ENCODE peak calls at places on chromosome 13, in seven cellular contexts. Q is HL-60, W is stomach, E is sigmoid colon, G is GM12891, N is GM12892, C is transverse colon. L is an unnamed sample.

GRCh38 chr13:48631441-48631840 is 22.3 kb upstream of the CYSLTR2 start:
- DNase-seq in W (no peak), N (no peak), Q (no peak), G (no peak), E (no peak), C (no peak), L (no peak)

GRCh38 chr13:85806553-85807175 is 7.4 kb upstream of the SLITRK6 start:
- DNase-seq in Q (peak; percentile 12), N (no peak), E (no peak), W (no peak), G (no peak), C (no peak), L (no peak)

GRCh38 chr13:42173789-42174343 is 98.1 kb upstream of the AKAP11 start:
- DNase-seq in E (no peak), G (no peak), Q (no peak), W (no peak), C (no peak), N (no peak), L (no peak)

GRCh38 chr13:77751513-77752456 is 54.3 kb downstream of the SLAIN1 start:
- DNase-seq in Q (peak; percentile 20), G (no peak), C (no peak), N (no peak), W (no peak), E (no peak), L (no peak)

GRCh38 chr13:51804295-51805172 is 571 bp upstream of the DHRS12 start:
- DNase-seq in G (no peak), N (no peak), W (peak; percentile 42), E (peak; percentile 75), Q (no peak), C (peak; percentile 53), L (peak; percentile 83)

GRCh38 chr13:49754146-49754545 is 38.3 kb downstream of the KPNA3 start:
- DNase-seq in G (no peak), C (no peak), Q (no peak), N (no peak), E (no peak), W (no peak), L (no peak)

GRCh38 chr13:43325636-43326035 is 302.2 kb downstream of the DNAJC15 start:
- DNase-seq in C (no peak), W (no peak), Q (no peak), G (no peak), N (no peak), E (no peak), L (no peak)

GRCh38 chr13:99900960-99901359 is 70.6 kb downstream of the ZIC5 start:
- DNase-seq in E (no peak), G (no peak), N (no peak), C (no peak), Q (no peak), W (no peak), L (no peak)

GRCh38 chr13:97911311-97912138 is 42.0 kb upstream of the IPO5 start:
- DNase-seq in E (no peak), Q (no peak), G (no peak), C (no peak), W (no peak), N (no peak), L (no peak)

DNA sequence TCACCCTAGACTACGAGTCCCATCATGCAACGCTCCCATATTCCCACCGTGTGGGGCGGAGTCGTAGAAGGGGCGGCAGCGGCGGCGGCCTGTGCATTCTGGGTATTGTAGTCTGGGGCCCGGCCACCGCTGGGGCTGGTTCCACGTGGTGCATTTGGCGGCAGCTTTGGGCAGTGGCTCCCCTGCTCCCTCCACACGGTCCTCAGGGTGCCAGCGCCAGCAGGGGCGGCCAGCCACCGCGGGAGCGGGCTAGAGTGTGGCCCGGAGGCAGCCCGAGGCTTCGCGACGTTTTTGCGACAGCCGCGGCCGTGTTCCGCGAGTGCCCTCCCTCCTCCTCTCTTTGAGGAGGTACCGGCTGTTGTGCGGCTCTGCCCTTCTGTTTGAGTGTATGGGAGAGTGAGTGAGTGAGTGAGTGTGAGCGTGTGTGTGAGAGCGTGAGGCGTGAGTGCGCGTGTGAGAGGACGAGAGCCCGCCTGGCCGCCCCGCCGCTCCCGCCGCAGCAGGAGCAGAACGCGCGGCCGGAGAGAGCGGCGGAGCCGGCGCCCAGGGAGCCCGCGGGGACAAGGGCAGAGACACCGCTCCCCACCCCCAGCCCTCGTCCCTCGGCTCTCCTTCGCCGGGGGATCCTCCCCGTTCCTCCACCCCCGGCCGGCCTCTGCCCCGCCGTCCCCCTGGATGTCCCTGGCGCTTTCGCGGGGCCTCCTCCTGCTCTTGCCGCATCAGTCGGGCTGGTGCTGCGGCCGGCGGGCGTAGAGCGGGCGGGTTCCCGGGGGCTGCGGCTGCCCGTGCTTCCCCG is at the start of gene CDK8:
- DNase-seq in N (peak; percentile 60), C (peak; percentile 92), Q (peak; percentile 73), E (peak; percentile 93), G (peak; percentile 68), W (peak; percentile 88), L (peak; percentile 97)
- TF ChIP-seq POLR2AphosphoS5 in N (peak; percentile 67), C (peak; percentile 94), Q (peak; percentile 69), E (peak; percentile 94), G (peak; percentile 69), W (peak; percentile 63), L (peak; percentile 89)

DNA sequence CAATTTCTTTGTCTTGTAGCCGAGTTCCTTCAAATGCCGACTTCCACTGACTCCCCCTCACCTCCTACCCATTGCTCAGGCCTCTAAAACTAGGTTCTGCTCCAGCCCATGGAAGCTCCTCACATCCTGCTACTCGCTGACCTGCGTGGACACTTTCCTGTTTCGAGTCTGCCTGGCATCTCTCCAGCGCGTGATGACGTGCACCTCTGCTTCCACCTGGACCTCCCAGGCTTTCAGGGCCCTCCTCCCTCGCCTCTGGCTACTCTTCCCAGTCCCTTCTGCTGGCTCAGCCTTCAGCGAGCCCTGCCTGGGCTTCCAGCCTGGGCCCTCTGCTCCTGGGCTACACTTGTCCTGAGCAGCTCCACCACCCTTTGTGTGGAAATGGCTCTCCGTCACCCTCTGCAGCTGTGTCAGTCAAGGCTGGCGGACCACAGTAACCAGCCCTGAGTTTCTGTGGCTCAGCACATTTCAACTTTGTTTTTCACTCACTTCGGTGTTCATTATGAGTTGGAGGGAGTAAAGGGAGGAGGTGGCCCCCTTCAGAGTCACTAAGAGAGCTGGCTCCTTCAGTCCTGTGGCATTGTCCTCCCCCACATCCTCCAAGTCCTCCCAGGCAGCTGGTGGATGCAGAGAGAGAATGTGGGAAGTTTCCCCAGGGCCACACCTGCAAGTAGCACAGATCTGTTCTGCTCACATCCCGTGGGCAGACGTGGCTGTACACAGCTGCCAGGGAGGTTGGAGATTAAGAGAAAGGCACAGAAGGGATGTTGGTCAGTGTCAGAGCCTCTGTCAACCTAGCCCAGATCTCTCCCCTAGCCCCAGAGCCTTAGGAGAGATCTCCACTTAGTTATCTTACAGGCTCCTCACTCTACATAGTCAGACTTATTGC is 49.4 kb downstream of the SERP2 start:
- DNase-seq in W (no peak), E (no peak), C (no peak), Q (no peak), N (no peak), G (no peak), L (peak; percentile 12)
- TF ChIP-seq POLR2AphosphoS5 in W (no peak), E (no peak), C (no peak), Q (no peak), N (no peak), G (no peak), L (no peak)

GRCh38 chr13:30862707-30863106 is 43.4 kb upstream of the MEDAG start:
- DNase-seq in C (peak; percentile 28), W (no peak), G (no peak), Q (no peak), N (no peak), E (peak; percentile 85), L (no peak)

GRCh38 chr13:30863231-30863630 is 42.8 kb upstream of the MEDAG start:
- DNase-seq in C (no peak), Q (no peak), W (no peak), N (no peak), G (no peak), E (no peak), L (no peak)

GRCh38 chr13:30865131-30866009 is 40.7 kb upstream of the MEDAG start:
- DNase-seq in W (peak; percentile 75), Q (peak; percentile 45), E (peak; percentile 92), C (peak; percentile 80), N (peak; percentile 42), G (peak; percentile 65), L (peak; percentile 90)

GRCh38 chr13:30863796-30864195 is 42.3 kb upstream of the MEDAG start:
- DNase-seq in N (no peak), C (no peak), W (no peak), G (no peak), Q (no peak), E (no peak), L (no peak)

GRCh38 chr13:30864352-30865130 is 41.5 kb upstream of the MEDAG start:
- DNase-seq in Q (no peak), W (no peak), E (no peak), G (no peak), C (no peak), N (no peak), L (no peak)
- TF ChIP-seq POLR2AphosphoS5 in Q (no peak), W (no peak), E (peak; percentile 10), G (no peak), C (no peak), N (no peak), L (no peak)

GRCh38 chr13:109725297-109725696 is 61.1 kb downstream of the IRS2 start:
- DNase-seq in E (no peak), G (no peak), C (no peak), N (no peak), W (no peak), Q (no peak), L (no peak)
- TF ChIP-seq POLR2AphosphoS5 in E (no peak), G (no peak), C (no peak), N (no peak), W (no peak), Q (no peak), L (no peak)

DNA sequence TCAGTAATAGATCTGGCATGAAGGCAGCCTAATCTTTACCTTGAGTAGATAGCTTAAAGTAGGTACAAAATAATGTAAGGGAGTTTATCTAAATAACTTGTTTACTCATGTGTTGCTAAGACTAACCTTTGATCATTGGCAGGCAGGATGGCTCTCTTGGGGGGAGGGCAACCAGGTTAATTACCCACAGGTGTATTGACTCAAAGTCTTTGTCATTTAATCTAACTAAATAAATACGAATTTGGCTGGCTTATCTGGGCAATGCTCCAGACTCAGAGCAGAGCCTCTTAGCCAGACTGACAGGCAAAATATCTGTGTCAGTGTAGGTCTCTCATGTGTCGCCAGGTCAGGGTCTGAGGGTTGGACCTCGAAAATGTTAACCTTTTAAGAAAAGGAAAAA is 283.4 kb upstream of the KLHL1 start:
- DNase-seq in G (no peak), N (no peak), W (peak; percentile 35), C (peak; percentile 66), E (no peak), Q (no peak), L (no peak)
- TF ChIP-seq POLR2AphosphoS5 in G (no peak), N (no peak), W (no peak), C (peak; percentile 38), E (no peak), Q (no peak), L (no peak)

DNA sequence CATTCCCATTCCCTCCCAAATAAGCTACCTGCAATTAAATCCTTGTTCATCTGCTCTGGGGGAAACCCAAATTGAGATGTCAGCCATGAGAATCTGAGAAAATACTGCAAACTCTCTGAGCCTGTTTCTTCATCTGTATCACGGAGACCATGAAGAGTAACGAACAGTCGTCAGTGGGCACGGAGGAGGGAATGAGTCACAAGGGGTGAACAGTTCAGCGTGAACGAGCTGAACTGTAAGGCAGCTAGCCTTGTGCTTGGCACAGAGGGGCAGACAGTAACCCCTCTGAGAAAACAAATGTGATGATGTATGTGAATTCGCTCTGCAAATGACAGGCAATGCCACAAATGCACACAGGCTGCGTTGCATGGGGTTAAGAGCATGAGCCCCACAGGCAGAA is 288.7 kb downstream of the FOXO1 start:
- DNase-seq in E (no peak), C (no peak), N (no peak), G (no peak), W (no peak), Q (no peak), L (no peak)
- TF ChIP-seq POLR2AphosphoS5 in E (peak; percentile 56), C (peak; percentile 31), N (no peak), G (no peak), W (no peak), Q (no peak), L (no peak)